ENCODE peak calls at places on chromosomes 13 and 19, in eight cellular contexts. One of them, this sample, is unnamed.
A peak's percentile ranks its signal among the peaks of the same experiment; 100 is the strongest.

GRCh38 chr13:95485518-95486144 is 66.9 kb upstream of the CLDN10 start:
- DNase-seq in suprapubic skin: no peak
- DNase-seq in kidney: no peak
- DNase-seq in SK-MEL-5: no peak
- DNase-seq in NCI-H1417: no peak
- DNase-seq in lung: no peak
- DNase-seq in GM12891: no peak
- DNase-seq in hypothalamus: no peak
- DNase-seq in this sample: no peak

GRCh38 chr19:43765109-43765876 is 10.5 kb upstream of the SMG9 start:
- DNase-seq in SK-MEL-5: peak; percentile 72
- DNase-seq in lung: no peak
- DNase-seq in GM12891: no peak
- DNase-seq in suprapubic skin: no peak
- DNase-seq in kidney: peak; percentile 73
- DNase-seq in hypothalamus: no peak
- DNase-seq in NCI-H1417: no peak
- DNase-seq in this sample: no peak

GRCh38 chr13:26446751-26447150 is 110.7 kb upstream of the WASF3 start:
- DNase-seq in kidney: no peak
- DNase-seq in suprapubic skin: no peak
- DNase-seq in NCI-H1417: no peak
- DNase-seq in hypothalamus: no peak
- DNase-seq in GM12891: no peak
- DNase-seq in SK-MEL-5: no peak
- DNase-seq in lung: no peak
- DNase-seq in this sample: no peak

GRCh38 chr13:24216176-24216575 is 55.7 kb downstream of the SPATA13 start:
- DNase-seq in GM12891: no peak
- DNase-seq in lung: no peak
- DNase-seq in suprapubic skin: no peak
- DNase-seq in kidney: no peak
- DNase-seq in hypothalamus: no peak
- DNase-seq in SK-MEL-5: no peak
- DNase-seq in NCI-H1417: no peak
- DNase-seq in this sample: no peak

GRCh38 chr19:44697670-44698034 is 1.3 kb upstream of the CEACAM16 start:
- DNase-seq in GM12891: no peak
- DNase-seq in NCI-H1417: no peak
- DNase-seq in lung: no peak
- DNase-seq in SK-MEL-5: no peak
- DNase-seq in kidney: no peak
- DNase-seq in suprapubic skin: no peak
- DNase-seq in hypothalamus: no peak
- DNase-seq in this sample: no peak

GRCh38 chr13:78430166-78430791 is 173.1 kb downstream of the POU4F1 start:
- DNase-seq in SK-MEL-5: no peak
- DNase-seq in kidney: no peak
- DNase-seq in hypothalamus: no peak
- DNase-seq in NCI-H1417: peak; percentile 50
- DNase-seq in lung: no peak
- DNase-seq in suprapubic skin: no peak
- DNase-seq in GM12891: no peak
- DNase-seq in this sample: no peak

GRCh38 chr13:113823771-113824170 is 40.1 kb downstream of the GAS6 start:
- DNase-seq in suprapubic skin: no peak
- DNase-seq in kidney: no peak
- DNase-seq in lung: no peak
- DNase-seq in SK-MEL-5: no peak
- DNase-seq in hypothalamus: no peak
- DNase-seq in GM12891: no peak
- DNase-seq in NCI-H1417: no peak
- DNase-seq in this sample: no peak

GRCh38 chr13:28171266-28171665 is 32.9 kb downstream of the PAN3 start:
- DNase-seq in lung: no peak
- DNase-seq in GM12891: no peak
- DNase-seq in hypothalamus: no peak
- DNase-seq in SK-MEL-5: no peak
- DNase-seq in NCI-H1417: no peak
- DNase-seq in kidney: no peak
- DNase-seq in suprapubic skin: no peak
- DNase-seq in this sample: no peak

GRCh38 chr13:113769881-113770280 is 10.9 kb downstream of the TMEM255B start:
- DNase-seq in lung: no peak
- DNase-seq in kidney: no peak
- DNase-seq in suprapubic skin: peak; percentile 34
- DNase-seq in GM12891: no peak
- DNase-seq in hypothalamus: no peak
- DNase-seq in NCI-H1417: no peak
- DNase-seq in SK-MEL-5: no peak
- DNase-seq in this sample: no peak

GRCh38 chr19:4456843-4457653 is 546 bp downstream of the UBXN6 start:
- DNase-seq in hypothalamus: no peak
- DNase-seq in kidney: peak; percentile 87
- DNase-seq in GM12891: peak; percentile 75
- DNase-seq in suprapubic skin: no peak
- DNase-seq in NCI-H1417: peak; percentile 83
- DNase-seq in lung: no peak
- DNase-seq in SK-MEL-5: peak; percentile 44
- DNase-seq in this sample: peak; percentile 79

GRCh38 chr13:25819856-25820530 is 231.8 kb downstream of the SHISA2 start:
- DNase-seq in hypothalamus: no peak
- DNase-seq in NCI-H1417: peak; percentile 7
- DNase-seq in GM12891: no peak
- DNase-seq in suprapubic skin: no peak
- DNase-seq in SK-MEL-5: no peak
- DNase-seq in lung: no peak
- DNase-seq in kidney: no peak
- DNase-seq in this sample: no peak

GRCh38 chr19:49635530-49636229 is 4.3 kb downstream of the RRAS start:
- DNase-seq in SK-MEL-5: no peak
- DNase-seq in GM12891: no peak
- DNase-seq in hypothalamus: no peak
- DNase-seq in lung: no peak
- DNase-seq in suprapubic skin: no peak
- DNase-seq in kidney: no peak
- DNase-seq in NCI-H1417: peak; percentile 25
- DNase-seq in this sample: peak; percentile 42

GRCh38 chr19:35977446-35978222 is 17.4 kb upstream of the SDHAF1 start:
- DNase-seq in SK-MEL-5: peak; percentile 34
- DNase-seq in lung: no peak
- DNase-seq in hypothalamus: no peak
- DNase-seq in NCI-H1417: no peak
- DNase-seq in kidney: no peak
- DNase-seq in suprapubic skin: no peak
- DNase-seq in GM12891: no peak
- DNase-seq in this sample: peak; percentile 96

This sample was measured in WERI-Rb-1.